ENCODE peak calls at places on chromosomes 12 and 14, in five cellular contexts. Y is CD8-positive, alpha-beta memory T cell; D is mesendoderm; T is adrenal gland; B is right atrium auricular region. I is an unnamed sample.

GRCh38 chr14:73795974-73796373 is 55.7 kb upstream of the PTGR2 start:
- DNase-seq in Y (no peak), D (peak; percentile 80), T (no peak), B (no peak), I (no peak)

GRCh38 chr14:87076146-87076545 is 916.8 kb downstream of the GALC start:
- DNase-seq in Y (no peak), D (peak; percentile 61), T (no peak), B (no peak), I (no peak)

GRCh38 chr12:90978117-90978770 is 23.3 kb upstream of the CCER1 start:
- DNase-seq in Y (no peak), D (peak; percentile 79), T (no peak), B (no peak), I (no peak)

GRCh38 chr14:45698462-45699134 is 445.6 kb upstream of the MIS18BP1 start:
- DNase-seq in Y (no peak), D (no peak), T (peak; percentile 27), B (no peak), I (no peak)

GRCh38 chr12:52691076-52691764 is 11.0 kb upstream of the KRT1 start:
- DNase-seq in Y (peak; percentile 27), D (no peak), T (no peak), B (no peak), I (peak; percentile 23)

GRCh38 chr12:14258468-14258947 is 107.0 kb upstream of the ATF7IP start:
- DNase-seq in Y (no peak), D (peak; percentile 42), T (no peak), B (no peak), I (no peak)

GRCh38 chr12:1529862-1530591 is 64.4 kb downstream of the FBXL14 start:
- DNase-seq in Y (peak; percentile 12), D (no peak), T (no peak), B (no peak), I (no peak)

GRCh38 chr14:99930420-99931274 is 134.6 kb upstream of the EVL start:
- DNase-seq in Y (no peak), D (no peak), T (peak; percentile 16), B (no peak), I (no peak)

GRCh38 chr14:36021030-36021422 is 155.5 kb downstream of the PTCSC3 start:
- DNase-seq in Y (no peak), D (no peak), T (no peak), B (no peak), I (no peak)

GRCh38 chr12:2447861-2448260 is 346.9 kb upstream of the FKBP4 start:
- DNase-seq in Y (no peak), D (no peak), T (no peak), B (no peak), I (no peak)

GRCh38 chr14:84927096-84927910 is 602.6 kb upstream of the FLRT2 start:
- DNase-seq in Y (no peak), D (no peak), T (no peak), B (no peak), I (no peak)

GRCh38 chr12:103334447-103334846 is 161.3 kb downstream of the C12orf42 start:
- DNase-seq in Y (no peak), D (no peak), T (no peak), B (no peak), I (no peak)

GRCh38 chr12:106118278-106118820 is 20.4 kb downstream of the NUAK1 start:
- DNase-seq in Y (no peak), D (no peak), T (no peak), B (no peak), I (no peak)

GRCh38 chr12:76201316-76201715 is 116.8 kb upstream of the NAP1L1 start:
- DNase-seq in Y (no peak), D (no peak), T (no peak), B (no peak), I (no peak)

GRCh38 chr14:71049435-71050147 is 142.3 kb downstream of the PCNX1 start:
- DNase-seq in Y (no peak), D (no peak), T (no peak), B (no peak), I (no peak)

GRCh38 chr14:22158560-22158959 is 430.5 kb downstream of the DAD1 start:
- DNase-seq in Y (no peak), D (no peak), T (no peak), B (no peak), I (no peak)

GRCh38 chr14:30085943-30086342 is 158.3 kb upstream of the PRKD1 start:
- DNase-seq in Y (no peak), D (no peak), T (no peak), B (no peak), I (no peak)

GRCh38 chr14:83607682-83608081 is 1922.3 kb upstream of the FLRT2 start:
- DNase-seq in Y (no peak), D (no peak), T (no peak), B (no peak), I (no peak)

GRCh38 chr14:81396108-81396507 is 4.0 kb downstream of the STON2 start:
- DNase-seq in Y (no peak), D (peak; percentile 44), T (no peak), B (no peak), I (no peak)

GRCh38 chr12:47397664-47398281 is 308.1 kb downstream of the RPAP3 start:
- DNase-seq in Y (peak; percentile 15), D (peak; percentile 80), T (peak; percentile 50), B (no peak), I (peak; percentile 20)

GRCh38 chr14:71442503-71442902 is 489.7 kb upstream of the RGS6 start:
- DNase-seq in Y (no peak), D (no peak), T (no peak), B (no peak), I (no peak)

GRCh38 chr12:58819945-58820344 is 100.4 kb downstream of the LRIG3 start:
- DNase-seq in Y (no peak), D (no peak), T (no peak), B (no peak), I (no peak)

GRCh38 chr14:60805881-60806569 is 71.5 kb downstream of the MNAT1 start:
- DNase-seq in Y (no peak), D (no peak), T (no peak), B (no peak), I (no peak)

GRCh38 chr14:64960762-64961276 is 11.3 kb downstream of the RAB15 start:
- DNase-seq in Y (no peak), D (peak; percentile 70), T (no peak), B (no peak), I (no peak)
- H3K27ac ChIP-seq in Y (no peak overlapping the region), D (no peak overlapping the region), T (no peak overlapping the region), B (no peak overlapping the region), I (no peak overlapping the region)

DNA sequence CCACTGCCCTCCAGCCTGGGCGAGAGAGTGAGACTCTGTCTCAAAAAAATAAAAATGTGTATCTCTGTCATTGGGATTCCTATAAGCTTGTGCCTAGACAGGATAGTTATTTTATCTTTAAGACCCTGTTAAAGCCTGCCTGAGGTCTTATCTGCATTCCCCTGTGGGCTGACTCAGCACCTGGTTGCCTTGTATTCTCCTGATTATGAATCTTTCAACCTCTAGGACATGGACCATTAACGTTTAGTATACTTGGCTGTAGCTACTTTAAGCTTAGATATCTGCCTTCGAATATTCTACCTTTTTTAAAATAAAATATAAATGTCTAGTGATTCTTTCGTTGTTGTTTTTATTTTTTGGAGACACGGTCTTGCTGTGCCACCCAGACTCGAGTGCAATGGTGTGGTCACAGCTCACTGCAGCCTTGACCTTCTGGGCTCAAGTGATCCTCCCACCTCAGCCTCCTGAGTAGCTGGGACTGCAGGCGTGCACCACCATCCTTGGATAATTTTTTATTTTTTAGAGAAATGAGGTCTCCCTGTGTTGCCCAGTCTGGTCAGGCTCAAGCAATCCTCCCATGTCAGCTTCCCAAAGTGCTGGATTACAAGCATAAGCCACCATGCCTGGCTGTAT is 41.3 kb downstream of the RESF1 start:
- DNase-seq in Y (no peak), D (no peak), T (no peak), B (no peak), I (no peak)
- H3K36me3 ChIP-seq in Y (peaks cover 32% of the 10 kb centered on the region), D (peaks cover 9% of the 10 kb centered on the region), T (peaks cover 37% of the 10 kb centered on the region), B (peaks cover 51% of the 10 kb centered on the region), I (peaks cover 44% of the 10 kb centered on the region)

DNA sequence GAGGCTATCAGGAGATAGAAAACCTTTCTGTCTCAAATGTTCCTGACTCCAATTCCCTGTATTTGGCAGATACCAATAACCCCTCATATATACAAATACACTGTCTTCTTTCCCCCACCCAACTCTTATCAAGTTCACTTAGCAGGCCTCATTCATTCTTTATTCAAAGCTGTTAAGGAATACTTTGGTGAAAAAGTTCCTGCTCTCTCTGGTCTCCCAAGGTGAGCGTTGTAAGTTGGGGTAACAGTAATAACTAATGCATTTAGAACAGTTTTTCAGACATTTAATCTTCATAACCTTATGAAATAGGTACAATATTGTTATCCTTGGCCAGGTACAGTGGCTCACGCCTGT is 3.9 kb upstream of the GDF11 start:
- DNase-seq in Y (no peak), D (no peak), T (no peak), B (no peak), I (no peak)
- H3K27ac ChIP-seq in Y (no peak overlapping the region), D (no peak overlapping the region), T (no peak overlapping the region), B (peak overlapping the region; percentile 78), I (no peak overlapping the region)

DNA sequence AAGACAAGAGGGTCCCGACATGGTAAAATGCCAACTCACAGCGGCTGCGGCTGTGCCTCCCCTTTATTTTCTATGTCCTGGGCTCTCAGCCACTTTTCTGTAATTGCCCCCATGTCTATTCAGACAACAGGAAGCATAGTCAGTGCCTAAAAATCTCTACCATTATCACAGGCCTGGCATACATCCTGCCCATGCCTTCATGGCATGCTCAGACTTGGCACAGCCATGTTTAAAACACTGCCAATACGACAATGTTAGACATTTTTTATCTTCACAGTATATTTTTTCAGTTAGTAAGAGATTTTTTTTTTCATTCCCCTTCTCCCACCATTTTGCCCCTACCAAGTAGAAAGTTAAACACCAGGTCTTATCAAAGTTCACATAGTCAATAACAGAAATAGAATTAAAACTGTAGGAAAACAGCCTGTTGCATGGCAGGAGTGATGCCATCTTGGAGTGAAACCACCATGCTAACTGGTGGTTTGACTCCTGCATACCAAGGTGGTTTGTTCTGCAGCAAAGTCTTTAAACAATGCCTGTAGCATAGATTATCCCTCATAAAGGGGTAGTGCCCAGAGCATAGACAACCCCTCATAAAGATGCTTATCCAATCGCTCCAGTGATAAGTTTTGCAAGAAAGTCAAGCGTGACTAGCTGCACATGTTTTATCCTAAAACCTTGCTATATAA is 18.9 kb upstream of the CERS5 start:
- DNase-seq in Y (no peak), D (no peak), T (no peak), B (no peak), I (no peak)
- H3K36me3 ChIP-seq in Y (peaks cover 2% of the 10 kb centered on the region), D (peaks cover 3% of the 10 kb centered on the region), T (peaks cover 13% of the 10 kb centered on the region), B (peaks cover 13% of the 10 kb centered on the region), I (peaks cover 8% of the 10 kb centered on the region)

DNA sequence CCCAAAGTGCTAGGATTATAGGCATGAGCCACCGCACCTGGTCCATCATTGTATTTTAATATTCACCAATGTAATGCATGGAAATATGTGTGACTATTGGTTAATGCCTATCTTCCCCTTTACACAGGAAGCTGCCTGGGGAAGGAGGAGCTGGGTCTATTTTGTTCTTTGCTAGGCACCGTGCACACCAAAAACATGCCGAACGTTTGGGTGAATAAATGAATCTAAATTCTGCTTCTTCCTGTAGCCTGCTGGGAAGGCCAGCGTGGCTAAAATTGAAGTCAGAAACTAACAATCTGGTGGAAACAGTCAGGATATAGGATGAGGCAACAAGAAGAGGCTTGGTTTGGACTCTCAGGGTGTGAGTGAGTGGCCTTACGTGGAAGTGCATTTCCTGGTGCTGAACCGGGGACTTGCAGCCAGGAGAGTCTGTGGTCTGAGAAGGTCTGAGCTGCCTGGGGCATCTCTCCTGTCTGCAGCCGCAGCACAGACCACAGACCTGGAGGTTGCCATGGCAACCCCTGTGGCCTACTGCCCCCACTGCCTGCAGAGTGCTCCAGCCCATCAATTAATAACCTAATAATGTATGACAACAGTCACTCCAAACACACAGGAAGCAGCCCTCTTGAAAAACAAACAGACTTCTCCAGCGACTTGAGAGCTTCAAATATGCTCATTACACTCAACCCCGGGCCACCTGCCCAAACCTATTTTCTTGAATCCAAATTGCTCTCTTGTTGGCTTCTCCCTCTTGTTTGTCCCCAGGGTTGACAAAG is 5.5 kb upstream of the GPR68 start:
- DNase-seq in Y (peak; percentile 56), D (peak; percentile 79), T (no peak), B (no peak), I (peak; percentile 53)
- H3K27ac ChIP-seq in Y (peak overlapping the region; percentile 79), D (no peak overlapping the region), T (no peak overlapping the region), B (no peak overlapping the region), I (peak overlapping the region; percentile 66)

GRCh38 chr12:131092911-131093901 is 139.5 kb downstream of the ADGRD1 start:
- DNase-seq in Y (no peak), D (no peak), T (no peak), B (no peak), I (no peak)
- H3K36me3 ChIP-seq in Y (no peaks in the 10 kb centered on the region), D (no peaks in the 10 kb centered on the region), T (no peaks in the 10 kb centered on the region), B (peaks cover 28% of the 10 kb centered on the region), I (no peaks in the 10 kb centered on the region)

I was measured in effector memory CD4-positive, alpha-beta T cell.